ENCODE peak calls at places on chromosome 21, in four cellular contexts. One of them, this sample, is unnamed.

GRCh38 chr21:35540950-35541632 is 492.0 kb upstream of the RUNX1 start:
- DNase-seq in mammary epithelial cell: no peak
- DNase-seq in esophagus squamous epithelium: no peak
- DNase-seq in SK-N-SH: no peak
- DNase-seq in this sample: no peak

GRCh38 chr21:34715518-34715917 is 46.7 kb downstream of the CLIC6 start:
- DNase-seq in esophagus squamous epithelium: no peak
- DNase-seq in mammary epithelial cell: no peak
- DNase-seq in SK-N-SH: no peak
- DNase-seq in this sample: no peak

GRCh38 chr21:27570306-27570868 is 603.5 kb upstream of the ADAMTS5 start:
- DNase-seq in mammary epithelial cell: peak; percentile 96
- DNase-seq in SK-N-SH: no peak
- DNase-seq in esophagus squamous epithelium: no peak
- DNase-seq in this sample: peak; percentile 96

GRCh38 chr21:34974162-34974981 is 74.7 kb downstream of the RUNX1 start:
- DNase-seq in SK-N-SH: no peak
- DNase-seq in esophagus squamous epithelium: no peak
- DNase-seq in mammary epithelial cell: no peak
- DNase-seq in this sample: no peak

GRCh38 chr21:25133939-25134338 is 473.3 kb downstream of the MRPL39 start:
- DNase-seq in esophagus squamous epithelium: no peak
- DNase-seq in mammary epithelial cell: no peak
- DNase-seq in SK-N-SH: no peak
- DNase-seq in this sample: peak; percentile 4

GRCh38 chr21:35208810-35209517 is 159.9 kb upstream of the RUNX1 start:
- DNase-seq in mammary epithelial cell: peak; percentile 40
- DNase-seq in SK-N-SH: no peak
- DNase-seq in esophagus squamous epithelium: no peak
- DNase-seq in this sample: peak; percentile 75

GRCh38 chr21:27713159-27714109 is 746.5 kb upstream of the ADAMTS5 start:
- DNase-seq in esophagus squamous epithelium: no peak
- DNase-seq in mammary epithelial cell: no peak
- DNase-seq in SK-N-SH: no peak
- DNase-seq in this sample: no peak

GRCh38 chr21:24367936-24368335 is 1239.3 kb downstream of the MRPL39 start:
- DNase-seq in SK-N-SH: no peak
- DNase-seq in esophagus squamous epithelium: no peak
- DNase-seq in mammary epithelial cell: no peak
- DNase-seq in this sample: peak; percentile 1

GRCh38 chr21:36792505-36792967 is 93.6 kb downstream of the SIM2 start:
- DNase-seq in esophagus squamous epithelium: no peak
- DNase-seq in SK-N-SH: no peak
- DNase-seq in mammary epithelial cell: peak; percentile 92
- DNase-seq in this sample: no peak

GRCh38 chr21:20023199-20023598 is 975.0 kb upstream of the NCAM2 start:
- DNase-seq in SK-N-SH: no peak
- DNase-seq in mammary epithelial cell: no peak
- DNase-seq in esophagus squamous epithelium: no peak
- DNase-seq in this sample: peak; percentile 7

GRCh38 chr21:36750579-36750959 is 51.7 kb downstream of the SIM2 start:
- DNase-seq in mammary epithelial cell: no peak
- DNase-seq in esophagus squamous epithelium: no peak
- DNase-seq in SK-N-SH: no peak
- DNase-seq in this sample: no peak

DNA sequence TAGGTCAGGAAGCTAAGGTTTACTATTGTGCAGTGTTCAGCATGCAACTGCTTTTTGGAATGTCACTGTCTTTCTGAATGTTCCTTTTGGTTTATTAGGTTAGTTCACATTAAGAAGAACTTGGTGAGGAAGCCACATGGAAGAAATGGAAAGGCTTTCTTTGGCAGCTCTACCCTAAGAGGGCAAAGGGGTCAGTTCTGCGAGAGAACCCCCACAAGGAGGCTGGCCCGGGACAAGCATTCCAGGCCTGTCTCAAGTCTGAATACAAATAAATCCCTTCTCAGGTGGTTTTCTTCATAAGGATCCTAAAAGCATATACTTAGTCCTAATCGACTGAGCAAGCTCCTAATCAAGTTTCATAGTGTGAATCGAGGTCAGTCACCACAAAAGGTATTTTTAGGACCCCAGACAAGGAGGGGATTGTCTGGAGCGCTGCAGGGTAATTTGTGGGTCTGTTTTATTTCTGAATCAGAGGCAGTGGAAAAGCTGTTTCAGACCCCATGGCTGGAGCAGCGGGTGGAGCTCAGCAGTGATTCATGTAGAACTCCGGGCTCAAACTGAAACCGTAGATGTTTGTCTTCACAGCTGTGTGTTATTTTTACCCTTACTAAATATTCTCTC is 63.3 kb downstream of the ERG start:
- DNase-seq in mammary epithelial cell: peak; percentile 75
- DNase-seq in SK-N-SH: no peak
- DNase-seq in esophagus squamous epithelium: no peak
- DNase-seq in this sample: peak; percentile 81
- H3K4me3 ChIP-seq in mammary epithelial cell: peak overlapping the region; percentile 31
- H3K4me3 ChIP-seq in SK-N-SH: peak overlapping the region; percentile 44
- H3K4me3 ChIP-seq in esophagus squamous epithelium: no peak overlapping the region
- H3K4me3 ChIP-seq in this sample: peak overlapping the region; percentile 35

GRCh38 chr21:45982758-45983731 is 1.5 kb downstream of the COL6A1 start:
- DNase-seq in esophagus squamous epithelium: no peak
- DNase-seq in SK-N-SH: peak; percentile 41
- DNase-seq in mammary epithelial cell: no peak
- DNase-seq in this sample: no peak
- TF ChIP-seq CTCF in esophagus squamous epithelium: no peak
- TF ChIP-seq CTCF in SK-N-SH: no peak
- TF ChIP-seq CTCF in mammary epithelial cell: no peak
- TF ChIP-seq CTCF in this sample: peak; percentile 15

GRCh38 chr21:44929799-44930542 is 9.3 kb upstream of the ITGB2 start:
- DNase-seq in mammary epithelial cell: no peak
- DNase-seq in esophagus squamous epithelium: no peak
- DNase-seq in SK-N-SH: no peak
- DNase-seq in this sample: no peak

GRCh38 chr21:44927587-44928461 is 7.1 kb upstream of the ITGB2 start:
- DNase-seq in esophagus squamous epithelium: no peak
- DNase-seq in SK-N-SH: no peak
- DNase-seq in mammary epithelial cell: peak; percentile 89
- DNase-seq in this sample: peak; percentile 67

GRCh38 chr21:44931137-44931500 is 8.7 kb upstream of the SLX9 start:
- DNase-seq in SK-N-SH: peak; percentile 49
- DNase-seq in mammary epithelial cell: no peak
- DNase-seq in esophagus squamous epithelium: no peak
- DNase-seq in this sample: peak; percentile 57

GRCh38 chr21:44930543-44930981 is 9.3 kb upstream of the SLX9 start:
- DNase-seq in esophagus squamous epithelium: no peak
- DNase-seq in SK-N-SH: no peak
- DNase-seq in mammary epithelial cell: no peak
- DNase-seq in this sample: no peak

GRCh38 chr21:44929242-44929798 is 8.6 kb upstream of the ITGB2 start:
- DNase-seq in mammary epithelial cell: no peak
- DNase-seq in esophagus squamous epithelium: no peak
- DNase-seq in SK-N-SH: no peak
- DNase-seq in this sample: no peak
- H3K4me3 ChIP-seq in mammary epithelial cell: no peak overlapping the region
- H3K4me3 ChIP-seq in esophagus squamous epithelium: no peak overlapping the region
- H3K4me3 ChIP-seq in SK-N-SH: no peak overlapping the region
- H3K4me3 ChIP-seq in this sample: no peak overlapping the region

GRCh38 chr21:15549671-15550070 is 180.1 kb upstream of the USP25 start:
- DNase-seq in SK-N-SH: no peak
- DNase-seq in esophagus squamous epithelium: no peak
- DNase-seq in mammary epithelial cell: no peak
- DNase-seq in this sample: peak; percentile 60

GRCh38 chr21:15558884-15559283 is 170.9 kb upstream of the USP25 start:
- DNase-seq in SK-N-SH: no peak
- DNase-seq in mammary epithelial cell: no peak
- DNase-seq in esophagus squamous epithelium: no peak
- DNase-seq in this sample: no peak

GRCh38 chr21:15557925-15558324 is 171.9 kb upstream of the USP25 start:
- DNase-seq in SK-N-SH: no peak
- DNase-seq in esophagus squamous epithelium: no peak
- DNase-seq in mammary epithelial cell: no peak
- DNase-seq in this sample: no peak

GRCh38 chr21:15552914-15553491 is 176.8 kb upstream of the USP25 start:
- DNase-seq in mammary epithelial cell: peak; percentile 38
- DNase-seq in esophagus squamous epithelium: no peak
- DNase-seq in SK-N-SH: no peak
- DNase-seq in this sample: peak; percentile 63
- TF ChIP-seq CTCF in mammary epithelial cell: peak; percentile 72
- TF ChIP-seq CTCF in esophagus squamous epithelium: no peak
- TF ChIP-seq CTCF in SK-N-SH: no peak
- TF ChIP-seq CTCF in this sample: peak; percentile 70

GRCh38 chr21:28858424-28858823 is 134.3 kb downstream of the LTN1 start:
- DNase-seq in mammary epithelial cell: no peak
- DNase-seq in esophagus squamous epithelium: no peak
- DNase-seq in SK-N-SH: no peak
- DNase-seq in this sample: no peak

GRCh38 chr21:28851645-28852044 is 141.0 kb downstream of the LTN1 start:
- DNase-seq in SK-N-SH: no peak
- DNase-seq in esophagus squamous epithelium: no peak
- DNase-seq in mammary epithelial cell: no peak
- DNase-seq in this sample: no peak

GRCh38 chr21:28857720-28858119 is 135.0 kb downstream of the LTN1 start:
- DNase-seq in SK-N-SH: no peak
- DNase-seq in mammary epithelial cell: no peak
- DNase-seq in esophagus squamous epithelium: no peak
- DNase-seq in this sample: no peak

GRCh38 chr21:28856588-28857250 is 136.0 kb downstream of the LTN1 start:
- DNase-seq in SK-N-SH: no peak
- DNase-seq in esophagus squamous epithelium: no peak
- DNase-seq in mammary epithelial cell: no peak
- DNase-seq in this sample: peak; percentile 6
- H3K4me3 ChIP-seq in SK-N-SH: no peak overlapping the region
- H3K4me3 ChIP-seq in esophagus squamous epithelium: no peak overlapping the region
- H3K4me3 ChIP-seq in mammary epithelial cell: no peak overlapping the region
- H3K4me3 ChIP-seq in this sample: no peak overlapping the region

GRCh38 chr21:43717166-43717853 is 1.6 kb upstream of the PDXK start:
- DNase-seq in mammary epithelial cell: no peak
- DNase-seq in SK-N-SH: no peak
- DNase-seq in esophagus squamous epithelium: no peak
- DNase-seq in this sample: no peak

GRCh38 chr21:43717967-43718871 is 710 bp upstream of the PDXK start:
- DNase-seq in SK-N-SH: peak; percentile 73
- DNase-seq in esophagus squamous epithelium: no peak
- DNase-seq in mammary epithelial cell: no peak
- DNase-seq in this sample: no peak

GRCh38 chr21:43720539-43721224 is 1.8 kb downstream of the PDXK start:
- DNase-seq in esophagus squamous epithelium: no peak
- DNase-seq in mammary epithelial cell: no peak
- DNase-seq in SK-N-SH: no peak
- DNase-seq in this sample: no peak

GRCh38 chr21:43719748-43720538 is 1.0 kb downstream of the PDXK start:
- DNase-seq in SK-N-SH: no peak
- DNase-seq in mammary epithelial cell: no peak
- DNase-seq in esophagus squamous epithelium: no peak
- DNase-seq in this sample: no peak

GRCh38 chr21:43718872-43719747 is at the start of gene PDXK:
- DNase-seq in mammary epithelial cell: peak; percentile 79
- DNase-seq in SK-N-SH: peak; percentile 97
- DNase-seq in esophagus squamous epithelium: no peak
- DNase-seq in this sample: peak; percentile 86
- TF ChIP-seq CTCF in mammary epithelial cell: peak; percentile 14
- TF ChIP-seq CTCF in SK-N-SH: peak; percentile 2
- TF ChIP-seq CTCF in esophagus squamous epithelium: no peak
- TF ChIP-seq CTCF in this sample: peak; percentile 12

DNA sequence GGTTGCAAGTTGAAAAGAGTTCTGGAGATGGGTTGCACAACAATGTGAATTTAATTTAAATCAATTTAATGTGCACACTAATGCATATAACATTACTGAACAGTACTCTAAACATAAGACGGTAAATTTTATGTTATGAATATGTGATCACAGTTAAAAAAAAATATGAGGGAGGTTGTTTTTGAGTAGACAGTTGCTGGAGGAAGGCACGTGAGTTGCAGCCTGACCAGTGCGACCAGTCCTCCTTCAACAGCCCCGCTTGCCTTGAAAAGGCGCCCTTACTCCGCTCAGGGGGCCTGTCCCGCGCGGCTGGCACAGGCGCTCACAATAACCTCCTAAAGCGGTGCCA is 322 bp upstream of the OLIG1 start:
- DNase-seq in esophagus squamous epithelium: no peak
- DNase-seq in SK-N-SH: no peak
- DNase-seq in mammary epithelial cell: no peak
- DNase-seq in this sample: no peak
- H3K4me3 ChIP-seq in esophagus squamous epithelium: peak overlapping the region; percentile 43
- H3K4me3 ChIP-seq in SK-N-SH: no peak overlapping the region
- H3K4me3 ChIP-seq in mammary epithelial cell: no peak overlapping the region
- H3K4me3 ChIP-seq in this sample: no peak overlapping the region